ENCODE peak calls at places on chromosomes 5 and 9, in six cellular contexts. D is astrocyte of the spinal cord, Z is uterus, B is AG04450, T is SK-N-SH, I is right atrium auricular region. F is an unnamed sample.

GRCh38 chr9:90455316-90455715 is 187.3 kb downstream of the DIRAS2 start:
- DNase-seq in D (no peak), Z (no peak), B (no peak), T (no peak), I (no peak), F (no peak)

GRCh38 chr9:92657296-92658094 is 12.4 kb downstream of the IPPK start:
- DNase-seq in D (no peak), Z (no peak), B (no peak), T (no peak), I (no peak), F (no peak)

GRCh38 chr5:103223031-103223955 is 35.3 kb upstream of the MACIR start:
- DNase-seq in D (no peak), Z (no peak), B (no peak), T (no peak), I (no peak), F (no peak)

GRCh38 chr9:114155967-114156294 is 594 bp downstream of the COL27A1 start:
- DNase-seq in D (no peak), Z (no peak), B (no peak), T (peak; percentile 74), I (no peak), F (no peak)

GRCh38 chr5:73448451-73449136 is at the start of gene FOXD1:
- DNase-seq in D (peak; percentile 99), Z (peak; percentile 34), B (peak; percentile 93), T (peak; percentile 80), I (no peak), F (peak; percentile 90)

GRCh38 chr5:31173621-31174020 is 19.9 kb upstream of the CDH6 start:
- DNase-seq in D (no peak), Z (no peak), B (no peak), T (no peak), I (no peak), F (no peak)

GRCh38 chr9:87885484-87886189 is 3.0 kb downstream of the SPATA31E1 start:
- DNase-seq in D (no peak), Z (no peak), B (no peak), T (no peak), I (no peak), F (no peak)

GRCh38 chr5:39561421-39561820 is 136.6 kb upstream of the DAB2 start:
- DNase-seq in D (no peak), Z (no peak), B (no peak), T (no peak), I (no peak), F (no peak)

GRCh38 chr5:141951341-141951781 is 6.6 kb downstream of the PCDH12 start:
- DNase-seq in D (no peak), Z (no peak), B (no peak), T (peak; percentile 63), I (no peak), F (no peak)

GRCh38 chr5:68554566-68555279 is 339.2 kb downstream of the PIK3R1 start:
- DNase-seq in D (peak; percentile 41), Z (peak; percentile 79), B (no peak), T (peak; percentile 72), I (no peak), F (peak; percentile 92)

GRCh38 chr9:6328103-6328502 is at the start of gene TPD52L3:
- DNase-seq in D (no peak), Z (no peak), B (no peak), T (no peak), I (no peak), F (no peak)

GRCh38 chr5:124704594-124705284 is 41.7 kb downstream of the ZNF608 start:
- DNase-seq in D (no peak), Z (no peak), B (no peak), T (no peak), I (no peak), F (no peak)

DNA sequence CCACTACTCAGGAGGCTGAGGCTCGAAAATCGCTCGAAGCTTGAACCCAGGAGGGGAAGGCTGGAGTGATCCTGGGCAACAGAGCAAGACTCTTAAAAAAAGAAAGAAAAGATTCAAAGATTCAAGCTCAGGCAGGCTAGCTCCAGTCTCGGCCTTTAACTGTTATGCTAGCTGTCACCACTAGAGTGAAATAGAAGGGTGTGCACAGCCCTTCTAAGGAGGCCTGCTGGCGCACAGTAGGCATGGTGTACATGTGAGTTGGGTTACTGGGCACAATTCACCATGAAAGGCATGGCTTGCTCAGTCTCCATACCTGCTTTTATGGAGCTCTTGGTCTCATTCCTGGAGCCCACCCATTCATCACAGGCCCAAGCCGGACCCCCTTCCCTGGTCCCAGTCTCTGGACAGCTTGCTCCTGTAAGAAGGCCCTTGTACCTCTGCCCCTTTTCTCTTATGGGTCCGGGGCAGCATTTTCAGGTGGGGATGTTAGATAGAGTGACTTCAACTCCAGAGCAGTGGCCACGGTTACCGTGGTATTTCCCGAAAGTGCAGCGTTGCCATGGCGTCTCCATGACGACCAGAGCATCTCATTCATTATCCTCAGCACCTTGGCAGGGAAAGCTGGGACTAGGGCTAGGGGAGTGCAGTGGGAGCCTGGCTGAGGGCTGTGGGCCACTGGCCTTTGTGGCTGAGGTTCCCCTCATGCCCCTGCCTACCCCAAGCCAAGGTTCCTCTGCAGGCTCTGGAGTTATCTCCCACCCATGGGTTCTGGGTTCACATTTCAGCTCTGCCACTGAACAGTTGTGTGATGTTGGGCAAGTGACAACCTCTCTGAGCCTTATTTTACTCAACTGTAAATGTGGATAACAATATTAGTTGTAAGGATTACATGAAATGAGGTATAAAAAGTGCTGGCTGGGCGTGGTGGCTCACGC is 5.7 kb downstream of the NDST1 start:
- DNase-seq in D (peak; percentile 23), Z (no peak), B (no peak), T (peak; percentile 68), I (no peak), F (no peak)
- TF ChIP-seq CTCF in D (peak; percentile 24), Z (no peak), B (peak; percentile 36), T (peak; percentile 39), I (no peak), F (no peak)

DNA sequence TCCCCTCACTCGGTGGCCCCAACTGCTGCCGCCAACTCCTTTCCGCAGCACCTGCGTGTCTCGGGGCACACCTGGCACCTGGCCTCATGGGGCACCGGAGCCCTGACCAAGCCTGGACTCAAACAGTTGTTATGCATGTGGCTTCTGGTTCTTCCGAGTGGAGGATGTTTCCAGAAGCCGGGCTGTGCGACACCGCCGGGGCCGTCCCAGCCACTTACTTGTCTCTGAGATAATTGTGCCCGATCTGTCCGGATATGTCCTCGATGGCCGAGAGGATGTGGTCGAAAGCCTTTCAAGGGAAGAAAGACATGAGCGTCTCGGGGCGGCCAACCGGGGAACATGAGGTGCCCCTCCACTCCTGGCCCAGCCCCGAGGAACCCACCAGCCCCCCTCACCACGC is 38.4 kb downstream of the EXOC3 start:
- DNase-seq in D (no peak), Z (no peak), B (no peak), T (no peak), I (no peak), F (no peak)
- TF ChIP-seq CTCF in D (no peak), Z (no peak), B (no peak), T (no peak), I (no peak), F (no peak)

DNA sequence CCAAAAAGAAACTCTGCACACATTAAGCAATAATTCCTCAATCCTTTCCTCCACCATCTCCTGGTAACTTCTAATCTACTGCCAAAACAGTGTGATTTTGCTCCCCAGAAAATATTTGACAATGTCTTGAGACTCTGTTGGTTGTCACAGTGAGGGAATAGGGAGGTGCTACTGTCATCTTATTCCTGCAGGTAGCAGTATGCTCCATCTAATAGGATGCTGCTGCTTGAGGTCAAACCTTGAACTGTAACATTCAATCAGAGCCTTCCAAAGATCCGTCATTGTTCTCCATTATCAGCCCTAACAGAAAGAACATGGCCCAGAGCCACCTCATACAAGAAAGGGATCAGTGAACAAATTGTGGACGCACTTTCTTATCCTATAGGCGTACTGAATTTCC is 514.7 kb upstream of the GRIN3A start:
- DNase-seq in D (no peak), Z (no peak), B (no peak), T (no peak), I (no peak), F (no peak)
- TF ChIP-seq CTCF in D (no peak), Z (no peak), B (no peak), T (no peak), I (no peak), F (no peak)

GRCh38 chr5:36153727-36154126 is 1.8 kb downstream of the SKP2 start:
- DNase-seq in D (no peak), Z (no peak), B (no peak), T (no peak), I (no peak), F (no peak)

GRCh38 chr5:36158144-36158543 is 6.2 kb downstream of the SKP2 start:
- DNase-seq in D (peak; percentile 19), Z (no peak), B (no peak), T (peak; percentile 76), I (no peak), F (no peak)

GRCh38 chr5:36156619-36157018 is 4.7 kb downstream of the SKP2 start:
- DNase-seq in D (peak; percentile 30), Z (no peak), B (no peak), T (no peak), I (no peak), F (no peak)

GRCh38 chr5:36155291-36155690 is 3.4 kb downstream of the SKP2 start:
- DNase-seq in D (no peak), Z (no peak), B (no peak), T (no peak), I (no peak), F (no peak)

DNA sequence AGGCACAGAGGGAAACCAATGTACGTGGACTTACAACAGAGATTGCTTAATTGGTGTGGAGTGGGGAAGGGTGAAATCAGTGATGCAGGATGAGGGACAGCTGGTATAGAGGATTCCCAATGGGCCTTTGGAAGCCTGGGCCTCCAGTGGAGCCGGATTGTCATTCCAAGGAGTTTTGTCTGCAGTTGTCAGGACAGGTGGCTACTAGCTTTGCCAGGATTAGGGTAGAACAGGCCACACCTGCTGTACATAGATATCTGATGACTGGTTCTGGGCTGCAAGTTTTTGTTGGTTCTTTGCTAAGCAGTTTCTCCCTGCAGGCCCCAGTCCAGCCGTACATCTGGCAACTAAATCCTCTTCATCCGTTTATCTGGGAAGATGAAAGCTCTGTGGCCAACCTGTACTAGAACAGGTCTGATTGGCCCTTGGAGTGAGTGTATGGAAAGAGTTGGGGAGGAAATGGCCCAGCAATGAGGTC is 4.3 kb downstream of the SKP2 start:
- DNase-seq in D (no peak), Z (no peak), B (peak; percentile 43), T (no peak), I (no peak), F (no peak)
- TF ChIP-seq CTCF in D (no peak), Z (no peak), B (no peak), T (no peak), I (no peak), F (no peak)

DNA sequence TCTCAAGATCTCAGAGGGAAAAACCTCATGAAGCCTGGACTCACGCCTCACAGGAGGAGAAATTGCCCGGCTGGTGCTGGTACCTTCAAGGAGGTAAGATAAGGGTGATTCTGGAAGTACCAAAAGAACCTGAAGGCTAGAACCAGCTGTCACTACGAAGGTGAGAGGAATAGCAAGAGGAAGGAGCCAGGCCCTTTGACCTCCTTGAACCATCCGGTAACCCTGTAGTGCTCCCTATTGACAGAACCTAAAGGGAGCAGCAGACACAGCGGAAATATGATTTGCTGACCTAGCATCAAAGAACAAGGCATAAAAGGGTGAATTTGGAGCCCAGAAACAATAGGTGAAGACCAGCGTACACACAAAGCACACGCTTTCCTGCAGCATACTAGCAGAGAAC is 92.2 kb downstream of the DOCK8 start:
- DNase-seq in D (no peak), Z (no peak), B (no peak), T (no peak), I (no peak), F (no peak)
- TF ChIP-seq CTCF in D (no peak), Z (no peak), B (no peak), T (no peak), I (peak; percentile 18), F (no peak)